ENCODE peak calls at places on chromosomes 5 and 9, in four cellular contexts. One of them, this sample, is unnamed.

GRCh38 chr9:79858509-79858908 is 286.7 kb downstream of the TLE4 start:
- DNase-seq in esophagus squamous epithelium: no peak
- DNase-seq in stomach: no peak
- DNase-seq in body of pancreas: peak
- DNase-seq in this sample: no peak

GRCh38 chr5:76388791-76389512 is 14.1 kb upstream of the IQGAP2 start:
- DNase-seq in esophagus squamous epithelium: no peak
- DNase-seq in stomach: no peak
- DNase-seq in body of pancreas: peak
- DNase-seq in this sample: no peak

GRCh38 chr9:109555215-109555614 is 57.1 kb upstream of the PTPN3 start:
- DNase-seq in esophagus squamous epithelium: no peak
- DNase-seq in stomach: no peak
- DNase-seq in body of pancreas: no peak
- DNase-seq in this sample: no peak

GRCh38 chr5:142360607-142361120 is 35.8 kb upstream of the SPRY4 start:
- DNase-seq in esophagus squamous epithelium: no peak
- DNase-seq in stomach: peak
- DNase-seq in body of pancreas: peak
- DNase-seq in this sample: no peak

GRCh38 chr5:2889946-2890475 is 138.5 kb upstream of the IRX2 start:
- DNase-seq in esophagus squamous epithelium: no peak
- DNase-seq in stomach: peak
- DNase-seq in body of pancreas: no peak
- DNase-seq in this sample: no peak

GRCh38 chr9:23702311-23702922 is 123.6 kb downstream of the ELAVL2 start:
- DNase-seq in esophagus squamous epithelium: no peak
- DNase-seq in stomach: no peak
- DNase-seq in body of pancreas: no peak
- DNase-seq in this sample: no peak

GRCh38 chr9:17398351-17398750 is 180.5 kb upstream of the SH3GL2 start:
- DNase-seq in esophagus squamous epithelium: no peak
- DNase-seq in stomach: no peak
- DNase-seq in body of pancreas: no peak
- DNase-seq in this sample: no peak

GRCh38 chr9:111036068-111036789 is 2.0 kb downstream of the LPAR1 start:
- DNase-seq in esophagus squamous epithelium: no peak
- DNase-seq in stomach: peak
- DNase-seq in body of pancreas: peak
- DNase-seq in this sample: no peak

GRCh38 chr9:128251701-128252100 is 24.1 kb downstream of the GOLGA2 start:
- DNase-seq in esophagus squamous epithelium: no peak
- DNase-seq in stomach: no peak
- DNase-seq in body of pancreas: no peak
- DNase-seq in this sample: no peak

GRCh38 chr9:36140086-36141084 is 3.9 kb downstream of the GLIPR2 start:
- DNase-seq in esophagus squamous epithelium: no peak
- DNase-seq in stomach: no peak
- DNase-seq in body of pancreas: no peak
- DNase-seq in this sample: no peak

GRCh38 chr5:1634337-1634661 is 110.5 kb upstream of the LPCAT1 start:
- DNase-seq in esophagus squamous epithelium: no peak
- DNase-seq in stomach: no peak
- DNase-seq in body of pancreas: no peak
- DNase-seq in this sample: no peak

GRCh38 chr9:94082956-94083355 is 1.3 kb upstream of the PTPDC1 start:
- DNase-seq in esophagus squamous epithelium: no peak
- DNase-seq in stomach: no peak
- DNase-seq in body of pancreas: no peak
- DNase-seq in this sample: peak

GRCh38 chr5:78003914-78004313 is 227.8 kb upstream of the TBCA start:
- DNase-seq in esophagus squamous epithelium: no peak
- DNase-seq in stomach: no peak
- DNase-seq in body of pancreas: no peak
- DNase-seq in this sample: no peak

GRCh38 chr9:116687074-116687761 is at the start of gene TRIM32:
- DNase-seq in esophagus squamous epithelium: peak
- DNase-seq in stomach: peak
- DNase-seq in body of pancreas: peak
- DNase-seq in this sample: peak

GRCh38 chr9:97900103-97900737 is 22.1 kb downstream of the TRMO start:
- DNase-seq in esophagus squamous epithelium: no peak
- DNase-seq in stomach: no peak
- DNase-seq in body of pancreas: no peak
- DNase-seq in this sample: peak

GRCh38 chr9:91776409-91777365 is 173.3 kb downstream of the ROR2 start:
- DNase-seq in esophagus squamous epithelium: no peak
- DNase-seq in stomach: no peak
- DNase-seq in body of pancreas: no peak
- DNase-seq in this sample: peak

GRCh38 chr5:73999306-73999705 is 373.3 kb downstream of the ARHGEF28 start:
- DNase-seq in esophagus squamous epithelium: no peak
- DNase-seq in stomach: no peak
- DNase-seq in body of pancreas: no peak
- DNase-seq in this sample: no peak

GRCh38 chr5:147208134-147208533 is 26.7 kb upstream of the STK32A start:
- DNase-seq in esophagus squamous epithelium: no peak
- DNase-seq in stomach: no peak
- DNase-seq in body of pancreas: no peak
- DNase-seq in this sample: no peak

GRCh38 chr5:135213466-135214239 is 179.6 kb upstream of the PITX1 start:
- DNase-seq in esophagus squamous epithelium: no peak
- DNase-seq in stomach: peak
- DNase-seq in body of pancreas: no peak
- DNase-seq in this sample: peak

GRCh38 chr9:81716409-81716808 is 27.1 kb upstream of the TLE1 start:
- DNase-seq in esophagus squamous epithelium: no peak
- DNase-seq in stomach: no peak
- DNase-seq in body of pancreas: no peak
- DNase-seq in this sample: no peak

GRCh38 chr9:90724112-90724511 is 77.5 kb upstream of the SYK start:
- DNase-seq in esophagus squamous epithelium: no peak
- DNase-seq in stomach: no peak
- DNase-seq in body of pancreas: no peak
- DNase-seq in this sample: no peak

GRCh38 chr5:34700078-34700452 is 43.9 kb downstream of the RAI14 start:
- DNase-seq in esophagus squamous epithelium: no peak
- DNase-seq in stomach: no peak
- DNase-seq in body of pancreas: no peak
- DNase-seq in this sample: no peak

GRCh38 chr9:83296123-83296522 is 233.2 kb upstream of the RASEF start:
- DNase-seq in esophagus squamous epithelium: no peak
- DNase-seq in stomach: no peak
- DNase-seq in body of pancreas: no peak
- DNase-seq in this sample: no peak

GRCh38 chr5:2753452-2754409 is 2.3 kb upstream of the IRX2 start:
- DNase-seq in esophagus squamous epithelium: no peak
- DNase-seq in stomach: no peak
- DNase-seq in body of pancreas: no peak
- DNase-seq in this sample: peak

GRCh38 chr9:16964228-16964627 is 93.8 kb upstream of the BNC2 start:
- DNase-seq in esophagus squamous epithelium: no peak
- DNase-seq in stomach: no peak
- DNase-seq in body of pancreas: no peak
- DNase-seq in this sample: no peak

GRCh38 chr9:18907927-18908625 is 124.9 kb downstream of the SAXO1 start:
- DNase-seq in esophagus squamous epithelium: no peak
- DNase-seq in stomach: no peak
- DNase-seq in body of pancreas: no peak
- DNase-seq in this sample: peak

GRCh38 chr5:147822686-147823491 is 8.6 kb downstream of the SPINK1 start:
- DNase-seq in esophagus squamous epithelium: no peak
- DNase-seq in stomach: peak
- DNase-seq in body of pancreas: peak
- DNase-seq in this sample: no peak

GRCh38 chr5:893137-893506 is 438 bp downstream of the TRIP13 start:
- DNase-seq in esophagus squamous epithelium: no peak
- DNase-seq in stomach: no peak
- DNase-seq in body of pancreas: no peak
- DNase-seq in this sample: no peak

GRCh38 chr5:172870261-172870806 is 36.3 kb downstream of the ERGIC1 start:
- DNase-seq in esophagus squamous epithelium: no peak
- DNase-seq in stomach: no peak
- DNase-seq in body of pancreas: no peak
- DNase-seq in this sample: no peak

GRCh38 chr5:156312897-156313680 is 13.9 kb upstream of the SGCD start:
- DNase-seq in esophagus squamous epithelium: no peak
- DNase-seq in stomach: no peak
- DNase-seq in body of pancreas: no peak
- DNase-seq in this sample: no peak

GRCh38 chr5:67146574-67146973 is 50.0 kb downstream of the CD180 start:
- DNase-seq in esophagus squamous epithelium: no peak
- DNase-seq in stomach: no peak
- DNase-seq in body of pancreas: no peak
- DNase-seq in this sample: no peak

GRCh38 chr9:126932871-126933321 is 18.3 kb downstream of the RALGPS1 start:
- DNase-seq in esophagus squamous epithelium: no peak
- DNase-seq in stomach: no peak
- DNase-seq in body of pancreas: no peak
- DNase-seq in this sample: no peak

GRCh38 chr5:81181576-81182316 is 51.4 kb upstream of the CKMT2 start:
- DNase-seq in esophagus squamous epithelium: no peak
- DNase-seq in stomach: no peak
- DNase-seq in body of pancreas: no peak
- DNase-seq in this sample: no peak

GRCh38 chr9:136881691-136882108 is 4.6 kb upstream of the TRAF2 start:
- DNase-seq in esophagus squamous epithelium: no peak
- DNase-seq in stomach: peak
- DNase-seq in body of pancreas: no peak
- DNase-seq in this sample: no peak

GRCh38 chr5:54383941-54384340 is 71.6 kb upstream of the HSPB3 start:
- DNase-seq in esophagus squamous epithelium: no peak
- DNase-seq in stomach: no peak
- DNase-seq in body of pancreas: no peak
- DNase-seq in this sample: no peak

GRCh38 chr9:9790216-9790872 is 822.5 kb downstream of the PTPRD start:
- DNase-seq in esophagus squamous epithelium: no peak
- DNase-seq in stomach: no peak
- DNase-seq in body of pancreas: peak
- DNase-seq in this sample: no peak

GRCh38 chr9:9792144-9792857 is 820.5 kb downstream of the PTPRD start:
- DNase-seq in esophagus squamous epithelium: no peak
- DNase-seq in stomach: no peak
- DNase-seq in body of pancreas: no peak
- DNase-seq in this sample: no peak

GRCh38 chr9:9791621-9792020 is 821.2 kb downstream of the PTPRD start:
- DNase-seq in esophagus squamous epithelium: no peak
- DNase-seq in stomach: no peak
- DNase-seq in body of pancreas: no peak
- DNase-seq in this sample: no peak
- TF ChIP-seq CTCF in esophagus squamous epithelium: no peak
- TF ChIP-seq CTCF in stomach: no peak
- TF ChIP-seq CTCF in body of pancreas: no peak
- TF ChIP-seq CTCF in this sample: peak

GRCh38 chr9:133457748-133458147 is 2.0 kb upstream of the CACFD1 start:
- DNase-seq in esophagus squamous epithelium: no peak
- DNase-seq in stomach: no peak
- DNase-seq in body of pancreas: no peak
- DNase-seq in this sample: no peak

GRCh38 chr9:133459476-133460404 is at the start of gene CACFD1:
- DNase-seq in esophagus squamous epithelium: peak
- DNase-seq in stomach: peak
- DNase-seq in body of pancreas: peak
- DNase-seq in this sample: peak

GRCh38 chr9:133457233-133457632 is 2.5 kb upstream of the CACFD1 start:
- DNase-seq in esophagus squamous epithelium: no peak
- DNase-seq in stomach: no peak
- DNase-seq in body of pancreas: no peak
- DNase-seq in this sample: no peak

GRCh38 chr9:133460405-133461175 is 812 bp downstream of the CACFD1 start:
- DNase-seq in esophagus squamous epithelium: no peak
- DNase-seq in stomach: peak
- DNase-seq in body of pancreas: peak
- DNase-seq in this sample: no peak

DNA sequence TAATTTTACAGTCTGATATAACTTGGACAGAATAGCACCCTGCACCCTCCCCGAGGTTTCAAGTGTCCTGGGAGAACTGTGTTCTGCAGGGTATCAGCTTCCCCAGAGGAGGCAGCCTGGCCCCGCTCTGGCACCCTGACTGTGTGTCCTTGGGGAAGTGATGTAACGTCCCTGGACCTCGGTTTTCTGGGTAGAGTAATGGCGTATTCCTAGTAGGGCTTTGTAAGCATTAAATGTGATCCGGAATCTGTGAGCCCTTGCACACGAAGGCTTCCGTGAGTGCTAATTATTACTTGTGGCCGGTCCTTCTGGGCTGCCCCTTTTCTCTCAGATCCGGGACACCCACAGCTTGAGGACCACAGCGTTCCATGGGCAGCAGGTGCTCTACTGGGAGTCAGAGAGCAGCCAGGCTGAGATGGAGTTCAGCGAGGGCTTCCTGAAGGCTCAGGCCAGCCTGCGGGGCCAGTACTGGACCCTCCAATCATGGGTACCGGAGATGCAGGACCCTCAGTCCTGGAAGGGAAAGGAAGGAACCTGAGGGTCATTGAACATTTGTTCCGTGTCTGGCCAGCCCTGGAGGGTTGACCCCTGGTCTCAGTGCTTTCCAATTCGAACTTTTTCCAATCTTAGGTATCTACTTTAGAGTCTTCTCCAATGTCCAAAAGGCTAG is 1.0 kb upstream of the CACFD1 start:
- DNase-seq in esophagus squamous epithelium: no peak
- DNase-seq in stomach: no peak
- DNase-seq in body of pancreas: no peak
- DNase-seq in this sample: no peak
- TF ChIP-seq CTCF in esophagus squamous epithelium: no peak
- TF ChIP-seq CTCF in stomach: no peak
- TF ChIP-seq CTCF in body of pancreas: no peak
- TF ChIP-seq CTCF in this sample: no peak

DNA sequence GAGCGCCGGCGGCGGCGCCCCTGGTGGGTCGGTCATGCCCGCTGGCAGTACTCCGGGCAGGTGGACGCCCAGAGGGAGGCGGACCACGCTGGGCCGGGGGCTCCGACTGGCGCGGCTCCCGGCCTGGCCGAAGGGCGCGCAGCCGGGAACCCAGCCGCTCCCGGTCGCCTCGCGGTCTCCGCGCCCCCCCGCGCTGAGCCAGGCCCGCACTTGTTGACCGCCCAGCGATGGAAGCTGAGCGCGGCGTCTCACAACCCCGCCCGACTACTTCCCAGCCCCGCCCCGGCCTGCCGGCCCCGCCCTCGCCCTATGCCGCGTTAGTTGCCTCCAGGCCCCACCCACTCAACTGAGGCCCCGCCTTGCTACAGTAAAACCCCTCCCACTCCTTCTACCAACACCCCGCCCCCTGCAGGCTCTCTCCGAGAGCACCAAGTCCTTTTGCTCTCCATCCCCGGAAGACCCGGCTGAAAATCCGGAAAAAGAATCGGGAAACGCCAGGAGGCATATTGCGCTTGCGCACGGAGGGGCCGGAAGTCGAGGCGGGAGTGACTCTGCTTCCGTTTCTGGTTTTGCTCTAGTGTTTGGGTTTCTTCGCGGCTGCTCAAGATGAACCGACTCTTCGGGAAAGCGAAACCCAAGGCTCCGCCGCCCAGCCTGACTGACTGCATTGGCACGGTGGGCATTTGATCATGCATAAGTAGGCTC is at the start of the genes BAG1 and CHMP5:
- DNase-seq in esophagus squamous epithelium: peak
- DNase-seq in stomach: peak
- DNase-seq in body of pancreas: peak
- DNase-seq in this sample: peak
- TF ChIP-seq CTCF in esophagus squamous epithelium: peak
- TF ChIP-seq CTCF in stomach: no peak
- TF ChIP-seq CTCF in body of pancreas: peak
- TF ChIP-seq CTCF in this sample: peak

GRCh38 chr5:71778678-71779276 is 59.7 kb downstream of the CARTPT start:
- DNase-seq in esophagus squamous epithelium: no peak
- DNase-seq in stomach: no peak
- DNase-seq in body of pancreas: no peak
- DNase-seq in this sample: no peak
- TF ChIP-seq CTCF in esophagus squamous epithelium: no peak
- TF ChIP-seq CTCF in stomach: no peak
- TF ChIP-seq CTCF in body of pancreas: peak
- TF ChIP-seq CTCF in this sample: peak

This sample was measured in esophagus muscularis mucosa.